ENCODE peak calls at places on chromosomes 1 and 21, in six cellular contexts. M is hypothalamus; X is stimulated activated CD4-positive, alpha-beta T cell treated with anti-CD3 and anti-CD28 coated beads, Interleukin-2, amount 100 ng/mL, for 24 hours; D is T follicular helper cell; G is iris pigment epithelial cell; Q is ELR. Y is an unnamed sample.

GRCh38 chr1:64811131-64811530 is 66.3 kb downstream of the RAVER2 start:
- DNase-seq in M (no peak), X (no peak), D (no peak), G (no peak), Q (no peak), Y (no peak)

GRCh38 chr1:150765229-150765976 is at the start of gene CTSS:
- DNase-seq in M (no peak), X (no peak), D (no peak), G (no peak), Q (peak; percentile 50), Y (no peak)

GRCh38 chr1:166920561-166921475 is 44.8 kb upstream of the TADA1 start:
- DNase-seq in M (no peak), X (peak; percentile 28), D (no peak), G (peak; percentile 13), Q (no peak), Y (peak; percentile 51)

GRCh38 chr1:190172636-190173410 is 304.8 kb downstream of the BRINP3 start:
- DNase-seq in M (no peak), X (no peak), D (no peak), G (peak; percentile 33), Q (peak; percentile 59), Y (no peak)

GRCh38 chr1:10032287-10032589 is 520 bp upstream of the UBE4B start:
- DNase-seq in M (no peak), X (no peak), D (no peak), G (no peak), Q (no peak), Y (no peak)

GRCh38 chr1:186374313-186375151 is 521 bp downstream of the TPR start:
- DNase-seq in M (no peak), X (peak; percentile 16), D (no peak), G (peak; percentile 40), Q (peak; percentile 59), Y (no peak)

GRCh38 chr1:230028602-230029223 is 38.3 kb upstream of the GALNT2 start:
- DNase-seq in M (no peak), X (no peak), D (no peak), G (no peak), Q (no peak), Y (no peak)

GRCh38 chr1:70208292-70208691 is 2.9 kb upstream of the LRRC40 start:
- DNase-seq in M (no peak), X (no peak), D (no peak), G (no peak), Q (no peak), Y (no peak)

GRCh38 chr1:6936308-6936675 is 151.0 kb downstream of the CAMTA1 start:
- DNase-seq in M (no peak), X (no peak), D (no peak), G (no peak), Q (no peak), Y (no peak)

GRCh38 chr1:39839651-39840050 is 43.7 kb downstream of the TRIT1 start:
- DNase-seq in M (no peak), X (no peak), D (no peak), G (no peak), Q (no peak), Y (no peak)

GRCh38 chr1:78070758-78071157 is 25.0 kb downstream of the GIPC2 start:
- DNase-seq in M (no peak), X (no peak), D (no peak), G (peak; percentile 93), Q (peak; percentile 90), Y (no peak)

GRCh38 chr1:76302711-76303347 is 228.3 kb downstream of the ST6GALNAC3 start:
- DNase-seq in M (no peak), X (no peak), D (no peak), G (no peak), Q (peak; percentile 8), Y (no peak)

GRCh38 chr1:40625076-40625475 is 40.4 kb downstream of the RIMS3 start:
- DNase-seq in M (no peak), X (peak; percentile 27), D (no peak), G (peak; percentile 33), Q (peak; percentile 44), Y (peak; percentile 55)

GRCh38 chr21:42041711-42042110 is 29.4 kb upstream of the UMODL1 start:
- DNase-seq in M (no peak), X (no peak), D (no peak), G (peak; percentile 13), Q (no peak), Y (no peak)

GRCh38 chr21:26715878-26716506 is 129.2 kb downstream of the ADAMTS1 start:
- DNase-seq in M (peak; percentile 22), X (peak; percentile 13), D (no peak), G (peak; percentile 49), Q (peak; percentile 69), Y (peak; percentile 48)

GRCh38 chr21:45299864-45300785 is 12.4 kb upstream of the POFUT2 start:
- DNase-seq in M (no peak), X (no peak), D (no peak), G (peak; percentile 83), Q (peak; percentile 45), Y (no peak)

GRCh38 chr21:44085491-44086321 is 21.5 kb upstream of the PWP2 start:
- DNase-seq in M (no peak), X (no peak), D (no peak), G (peak; percentile 16), Q (no peak), Y (peak; percentile 74)

GRCh38 chr1:177351361-177352108 is 180.8 kb downstream of the BRINP2 start:
- DNase-seq in M (no peak), X (no peak), D (no peak), G (no peak), Q (no peak), Y (no peak)

GRCh38 chr21:31732891-31733520 is 1.1 kb upstream of the SCAF4 start:
- DNase-seq in M (no peak), X (peak; percentile 34), D (no peak), G (peak; percentile 20), Q (peak; percentile 35), Y (peak; percentile 4)

GRCh38 chr1:54681396-54681795 is 34.3 kb upstream of the TTC4 start:
- DNase-seq in M (no peak), X (no peak), D (no peak), G (peak; percentile 23), Q (peak; percentile 15), Y (no peak)

GRCh38 chr1:207801819-207802218 is 50.0 kb downstream of the CD46 start:
- DNase-seq in M (no peak), X (no peak), D (no peak), G (no peak), Q (no peak), Y (no peak)

GRCh38 chr1:204438628-204439027 is 27.0 kb upstream of the PPP1R15B start:
- DNase-seq in M (no peak), X (no peak), D (no peak), G (peak; percentile 100), Q (peak; percentile 98), Y (no peak)

GRCh38 chr1:59139396-59139795 is 157.5 kb upstream of the FGGY start:
- DNase-seq in M (no peak), X (no peak), D (no peak), G (no peak), Q (peak; percentile 57), Y (no peak)

GRCh38 chr1:9052272-9053049 is 17.0 kb downstream of the SLC2A5 start:
- DNase-seq in M (no peak), X (no peak), D (no peak), G (no peak), Q (no peak), Y (no peak)

Y was measured in dorsolateral prefrontal cortex.